ENCODE peak calls at places on chromosomes 1 and 21, in four cellular contexts. R, T, J and Q are unnamed samples.

GRCh38 chr1:205458777-205459566 is 3.1 kb upstream of the BLACAT1 start:
- DNase-seq in J (no peak), T (no peak), R (no peak), Q (no peak)

GRCh38 chr1:67463298-67463960 is 33.2 kb upstream of the SERBP1 start:
- DNase-seq in R (no peak), J (no peak), T (no peak), Q (no peak)

GRCh38 chr1:103561612-103562395 is 9.6 kb upstream of the AMY2B start:
- DNase-seq in J (no peak), T (no peak), R (no peak), Q (no peak)

GRCh38 chr21:29477347-29477746 is 178.6 kb downstream of the BACH1 start:
- DNase-seq in T (no peak), R (no peak), J (no peak), Q (no peak)

GRCh38 chr1:235821361-235821981 is 45.2 kb downstream of the LYST start:
- DNase-seq in J (no peak), R (no peak), T (no peak), Q (no peak)

GRCh38 chr1:223022641-223023473 is 120.2 kb downstream of the TLR5 start:
- DNase-seq in J (no peak), R (no peak), T (no peak), Q (no peak)

GRCh38 chr1:51305371-51305823 is 25.0 kb downstream of the TTC39A start:
- DNase-seq in T (no peak), R (no peak), J (no peak), Q (no peak)

GRCh38 chr1:228152097-228152917 is 2.6 kb downstream of the GJC2 start:
- DNase-seq in T (no peak), R (no peak), J (peak), Q (no peak)

GRCh38 chr1:209529233-209529632 is 54.3 kb upstream of the CAMK1G start:
- DNase-seq in R (no peak), J (no peak), T (no peak), Q (no peak)

GRCh38 chr1:11070876-11071275 is 11.1 kb upstream of the SRM start:
- DNase-seq in R (no peak), J (no peak), T (no peak), Q (no peak)

GRCh38 chr1:238954865-238955264 is 431.5 kb upstream of the CHRM3 start:
- DNase-seq in J (no peak), R (no peak), T (no peak), Q (no peak)

GRCh38 chr1:65083263-65083896 is 64.6 kb upstream of the AK4 start:
- DNase-seq in T (no peak), J (no peak), R (no peak), Q (no peak)

GRCh38 chr21:39048064-39048463 is 135.2 kb downstream of the PSMG1 start:
- DNase-seq in R (no peak), J (no peak), T (no peak), Q (no peak)

GRCh38 chr1:206001476-206001888 is 1.7 kb downstream of the RAB7B start:
- DNase-seq in R (no peak), J (peak), T (no peak), Q (no peak)

GRCh38 chr1:2301607-2302291 is 73.6 kb downstream of the SKI start:
- DNase-seq in T (no peak), J (no peak), R (no peak), Q (no peak)

GRCh38 chr1:89262643-89263042 is 10.0 kb downstream of the GBP5 start:
- DNase-seq in R (no peak), T (no peak), J (no peak), Q (no peak)